ENCODE peak calls at places on chromosomes 1 and 21, in nine cellular contexts. F is K562, W is spleen, G is sigmoid colon, M is breast epithelium, K is stomach, I is suprapubic skin, V is prostate gland, L is endothelial cell of umbilical vein. T is an unnamed sample.

GRCh38 chr1:157104598-157105293 is 5.1 kb upstream of the ETV3L start:
- DNase-seq in F (no peak), W (peak), G (peak), M (no peak), K (no peak), I (no peak), V (no peak), L (no peak), T (no peak)

GRCh38 chr1:117015701-117016100 is 14.1 kb downstream of the CD101 start:
- DNase-seq in F (no peak), W (no peak), G (no peak), M (no peak), K (no peak), I (no peak), V (no peak), L (no peak), T (no peak)

GRCh38 chr1:44417351-44418021 is 12.4 kb downstream of the RNF220 start:
- DNase-seq in F (no peak), W (peak), G (no peak), M (no peak), K (peak), I (no peak), V (no peak), L (peak), T (no peak)

GRCh38 chr1:1163538-1164070 is 10.1 kb upstream of the TTLL10 start:
- DNase-seq in F (no peak), W (no peak), G (no peak), M (no peak), K (no peak), I (no peak), V (no peak), L (no peak), T (no peak)

GRCh38 chr1:153394391-153394790 is 3.5 kb upstream of the S100A8 start:
- DNase-seq in F (no peak), W (no peak), G (no peak), M (no peak), K (no peak), I (no peak), V (no peak), L (no peak), T (no peak)

GRCh38 chr1:87922885-87923284 is 594.2 kb downstream of the LMO4 start:
- DNase-seq in F (no peak), W (no peak), G (no peak), M (no peak), K (no peak), I (no peak), V (no peak), L (no peak), T (no peak)

GRCh38 chr1:1272341-1273151 is 1.1 kb downstream of the UBE2J2 start:
- DNase-seq in F (no peak), W (peak), G (no peak), M (peak), K (peak), I (no peak), V (no peak), L (peak), T (no peak)

GRCh38 chr1:25194576-25195020 is 37.7 kb downstream of the SYF2 start:
- DNase-seq in F (no peak), W (no peak), G (no peak), M (no peak), K (no peak), I (no peak), V (peak), L (no peak), T (no peak)

GRCh38 chr1:168348146-168348709 is 67.6 kb downstream of the TBX19 start:
- DNase-seq in F (peak), W (no peak), G (no peak), M (no peak), K (no peak), I (no peak), V (no peak), L (peak), T (no peak)

GRCh38 chr1:109980324-109981127 is 4.0 kb upstream of the AHCYL1 start:
- DNase-seq in F (no peak), W (no peak), G (no peak), M (no peak), K (peak), I (no peak), V (no peak), L (no peak), T (no peak)

GRCh38 chr21:43679951-43680350 is 20.6 kb downstream of the RRP1B start:
- DNase-seq in F (no peak), W (no peak), G (no peak), M (no peak), K (no peak), I (no peak), V (no peak), L (no peak), T (no peak)

GRCh38 chr1:206435450-206435849 is 34.8 kb upstream of the IKBKE start:
- DNase-seq in F (no peak), W (no peak), G (no peak), M (no peak), K (no peak), I (no peak), V (no peak), L (no peak), T (no peak)

GRCh38 chr1:46501528-46501927 is 11.9 kb downstream of the DMBX1 start:
- DNase-seq in F (no peak), W (no peak), G (no peak), M (no peak), K (no peak), I (no peak), V (no peak), L (no peak), T (no peak)

GRCh38 chr1:24828183-24828886 is 83.1 kb downstream of the CLIC4 start:
- DNase-seq in F (no peak), W (no peak), G (no peak), M (no peak), K (no peak), I (no peak), V (no peak), L (peak), T (no peak)

GRCh38 chr1:115980156-115980555 is 3.8 kb downstream of the SLC22A15 start:
- DNase-seq in F (no peak), W (no peak), G (no peak), M (no peak), K (no peak), I (no peak), V (no peak), L (no peak), T (no peak)

GRCh38 chr1:115977481-115978258 is 1.4 kb downstream of the SLC22A15 start:
- DNase-seq in F (no peak), W (no peak), G (no peak), M (no peak), K (no peak), I (no peak), V (no peak), L (no peak), T (no peak)

GRCh38 chr1:115976062-115976899 is at the start of gene SLC22A15:
- DNase-seq in F (peak), W (peak), G (peak), M (no peak), K (peak), I (peak), V (peak), L (no peak), T (no peak)

GRCh38 chr1:115976900-115977480 is 677 bp downstream of the SLC22A15 start:
- DNase-seq in F (no peak), W (peak), G (no peak), M (no peak), K (no peak), I (no peak), V (no peak), L (no peak), T (no peak)

GRCh38 chr1:115978292-115978941 is 2.1 kb downstream of the SLC22A15 start:
- DNase-seq in F (no peak), W (no peak), G (no peak), M (no peak), K (no peak), I (no peak), V (no peak), L (no peak), T (no peak)
- H3K27ac ChIP-seq in F (no peak), W (no peak), G (no peak), M (no peak), K (no peak), I (no peak), V (no peak), L (no peak), T (no peak)

DNA sequence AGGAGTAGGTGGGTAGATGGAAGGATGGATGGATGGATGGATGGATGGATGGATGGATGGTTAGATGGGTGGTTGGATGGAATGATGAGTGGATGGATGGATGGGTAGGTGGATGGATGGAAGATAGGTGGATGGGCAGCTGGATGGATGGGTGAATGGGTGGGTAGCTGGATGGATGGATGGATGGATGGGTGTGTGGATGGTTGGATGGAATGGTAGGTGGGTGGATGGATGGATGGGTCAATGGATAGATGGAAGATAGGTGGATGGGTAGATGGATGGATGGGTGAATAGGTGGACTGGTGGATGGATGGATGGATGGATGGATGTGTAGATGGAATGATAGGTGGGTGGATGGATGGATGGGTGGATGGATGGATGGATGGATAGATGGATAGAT is 164.0 kb upstream of the VAMP3 start:
- DNase-seq in F (no peak), W (no peak), G (no peak), M (no peak), K (no peak), I (no peak), V (no peak), L (no peak), T (no peak)
- TF ChIP-seq POLR2AphosphoS5 in F (no peak), W (no peak), G (no peak), M (no peak), K (no peak), I (no peak), V (no peak), L (no peak), T (no peak)

GRCh38 chr1:160625725-160626498 is 20.9 kb downstream of the SLAMF1 start:
- DNase-seq in F (peak), W (no peak), G (no peak), M (no peak), K (no peak), I (no peak), V (no peak), L (no peak), T (peak)
- TF ChIP-seq POLR2A in F (no peak), W (no peak), G (no peak), M (no peak), K (no peak), I (no peak), V (no peak), L (no peak), T (no peak)

GRCh38 chr1:173206816-173207595 is at the start of gene TNFSF4:
- DNase-seq in F (no peak), W (peak), G (no peak), M (no peak), K (no peak), I (no peak), V (no peak), L (peak), T (no peak)
- H3K27ac ChIP-seq in F (no peak), W (peak), G (no peak), M (no peak), K (no peak), I (no peak), V (no peak), L (peak), T (no peak)

T was measured in esophagus muscularis mucosa.